ENCODE peak calls at places on chromosome 6, in four cellular contexts. One of them, this sample, is unnamed.

GRCh38 chr6:88891135-88891845 is 72.1 kb downstream of the RNGTT start:
- DNase-seq in hypothalamus: no peak
- DNase-seq in hepatic stellate cell: no peak
- DNase-seq in stimulated activated CD4-positive, alpha-beta T cell treated with anti-CD3 and anti-CD28 coated beads, Interleukin-15, amount 100 ng/mL, for 1 hour: no peak
- DNase-seq in this sample: no peak

GRCh38 chr6:168413018-168413720 is 27.8 kb upstream of the SMOC2 start:
- DNase-seq in stimulated activated CD4-positive, alpha-beta T cell treated with anti-CD3 and anti-CD28 coated beads, Interleukin-15, amount 100 ng/mL, for 1 hour: no peak
- DNase-seq in hepatic stellate cell: no peak
- DNase-seq in hypothalamus: no peak
- DNase-seq in this sample: no peak

GRCh38 chr6:150200428-150201105 is 57.7 kb downstream of the PPP1R14C start:
- DNase-seq in hypothalamus: no peak
- DNase-seq in stimulated activated CD4-positive, alpha-beta T cell treated with anti-CD3 and anti-CD28 coated beads, Interleukin-15, amount 100 ng/mL, for 1 hour: no peak
- DNase-seq in hepatic stellate cell: no peak
- DNase-seq in this sample: no peak

GRCh38 chr6:42095776-42096541 is 45.6 kb downstream of the TAF8 start:
- DNase-seq in hypothalamus: no peak
- DNase-seq in stimulated activated CD4-positive, alpha-beta T cell treated with anti-CD3 and anti-CD28 coated beads, Interleukin-15, amount 100 ng/mL, for 1 hour: no peak
- DNase-seq in hepatic stellate cell: no peak
- DNase-seq in this sample: no peak

GRCh38 chr6:111813247-111814162 is 59.7 kb downstream of the FYN start:
- DNase-seq in hypothalamus: no peak
- DNase-seq in stimulated activated CD4-positive, alpha-beta T cell treated with anti-CD3 and anti-CD28 coated beads, Interleukin-15, amount 100 ng/mL, for 1 hour: no peak
- DNase-seq in hepatic stellate cell: no peak
- DNase-seq in this sample: no peak

GRCh38 chr6:42251911-42252637 is 34.4 kb upstream of the MRPS10 start:
- DNase-seq in stimulated activated CD4-positive, alpha-beta T cell treated with anti-CD3 and anti-CD28 coated beads, Interleukin-15, amount 100 ng/mL, for 1 hour: no peak
- DNase-seq in hepatic stellate cell: no peak
- DNase-seq in hypothalamus: no peak
- DNase-seq in this sample: no peak

GRCh38 chr6:84103029-84103428 is 69.5 kb downstream of the MRAP2 start:
- DNase-seq in hypothalamus: no peak
- DNase-seq in stimulated activated CD4-positive, alpha-beta T cell treated with anti-CD3 and anti-CD28 coated beads, Interleukin-15, amount 100 ng/mL, for 1 hour: no peak
- DNase-seq in hepatic stellate cell: no peak
- DNase-seq in this sample: no peak

GRCh38 chr6:13327691-13328075 is 654 bp downstream of the TBC1D7 start:
- DNase-seq in hypothalamus: no peak
- DNase-seq in hepatic stellate cell: no peak
- DNase-seq in stimulated activated CD4-positive, alpha-beta T cell treated with anti-CD3 and anti-CD28 coated beads, Interleukin-15, amount 100 ng/mL, for 1 hour: no peak
- DNase-seq in this sample: no peak

GRCh38 chr6:55758156-55758942 is 117.0 kb downstream of the BMP5 start:
- DNase-seq in hypothalamus: no peak
- DNase-seq in stimulated activated CD4-positive, alpha-beta T cell treated with anti-CD3 and anti-CD28 coated beads, Interleukin-15, amount 100 ng/mL, for 1 hour: no peak
- DNase-seq in hepatic stellate cell: no peak
- DNase-seq in this sample: no peak

GRCh38 chr6:114419175-114419574 is 76.4 kb upstream of the HS3ST5 start:
- DNase-seq in stimulated activated CD4-positive, alpha-beta T cell treated with anti-CD3 and anti-CD28 coated beads, Interleukin-15, amount 100 ng/mL, for 1 hour: no peak
- DNase-seq in hepatic stellate cell: no peak
- DNase-seq in hypothalamus: no peak
- DNase-seq in this sample: no peak

GRCh38 chr6:138403801-138404665 is at the start of gene HEBP2:
- DNase-seq in hypothalamus: peak; percentile 48
- DNase-seq in stimulated activated CD4-positive, alpha-beta T cell treated with anti-CD3 and anti-CD28 coated beads, Interleukin-15, amount 100 ng/mL, for 1 hour: peak; percentile 87
- DNase-seq in hepatic stellate cell: peak; percentile 70
- DNase-seq in this sample: peak; percentile 87

This sample was measured in stimulated activated CD8-positive, alpha-beta memory T cell treated with anti-CD3 and anti-CD28 coated beads, Interleukin-7, amount 100 ng/mL, for 4 hours.